ENCODE peak calls at places on chromosomes 11 and 22, in five cellular contexts. T is sigmoid colon, Y is left ventricle myocardium inferior, H is HepG2, N is hypothalamus. V is an unnamed sample.

GRCh38 chr22:28283025-28283654 is 364.1 kb upstream of the PITPNB start:
- DNase-seq in T (peak), Y (no peak), H (no peak), N (no peak), V (no peak)

GRCh38 chr22:44088976-44089570 is 65.0 kb downstream of the PARVB start:
- DNase-seq in T (peak), Y (peak), H (no peak), N (no peak), V (peak)

GRCh38 chr22:30858976-30859713 is 109.4 kb downstream of the MORC2 start:
- DNase-seq in T (no peak), Y (no peak), H (no peak), N (no peak), V (no peak)

GRCh38 chr22:32591620-32592019 is 117.0 kb downstream of the FBXO7 start:
- DNase-seq in T (no peak), Y (no peak), H (no peak), N (no peak), V (no peak)

GRCh38 chr11:62370743-62371440 is 33.6 kb downstream of the ASRGL1 start:
- DNase-seq in T (no peak), Y (no peak), H (no peak), N (no peak), V (no peak)

GRCh38 chr11:92916299-92916698 is 53.2 kb upstream of the MTNR1B start:
- DNase-seq in T (no peak), Y (no peak), H (no peak), N (no peak), V (no peak)

GRCh38 chr22:31883989-31884388 is 60.3 kb upstream of the YWHAH start:
- DNase-seq in T (no peak), Y (no peak), H (no peak), N (no peak), V (no peak)

GRCh38 chr11:29321293-29322132 is 695.3 kb downstream of the KCNA4 start:
- DNase-seq in T (no peak), Y (no peak), H (peak), N (no peak), V (no peak)

GRCh38 chr11:67118059-67118766 is 850 bp upstream of the KDM2A start:
- DNase-seq in T (peak), Y (peak), H (no peak), N (no peak), V (no peak)

GRCh38 chr11:44766112-44766971 is 39.6 kb downstream of the TSPAN18 start:
- DNase-seq in T (no peak), Y (peak), H (no peak), N (no peak), V (no peak)

GRCh38 chr22:22552630-22553029 is 6.4 kb downstream of the PRAME start:
- DNase-seq in T (no peak), Y (no peak), H (peak), N (no peak), V (no peak)

GRCh38 chr11:85619497-85619896 is 7.6 kb downstream of the DLG2 start:
- DNase-seq in T (no peak), Y (no peak), H (no peak), N (no peak), V (no peak)

GRCh38 chr11:70381350-70381749 is 17.0 kb upstream of the CTTN start:
- DNase-seq in T (peak), Y (no peak), H (no peak), N (no peak), V (no peak)

GRCh38 chr11:66579017-66579606 is 10.7 kb upstream of the CTSF start:
- DNase-seq in T (peak), Y (peak), H (peak), N (peak), V (peak)

GRCh38 chr22:50318698-50319411 is 8.0 kb downstream of the DENND6B start:
- DNase-seq in T (no peak), Y (no peak), H (no peak), N (no peak), V (no peak)

GRCh38 chr11:71463331-71464211 is 10.6 kb downstream of the NADSYN1 start:
- DNase-seq in T (peak), Y (no peak), H (no peak), N (no peak), V (no peak)

GRCh38 chr22:37525073-37525745 is 6.0 kb upstream of the CARD10 start:
- DNase-seq in T (no peak), Y (no peak), H (no peak), N (no peak), V (no peak)

GRCh38 chr11:35165416-35166368 is 26.7 kb downstream of the CD44 start:
- DNase-seq in T (no peak), Y (no peak), H (no peak), N (no peak), V (no peak)

GRCh38 chr11:65112551-65113360 is 1.1 kb downstream of the TM7SF2 start:
- DNase-seq in T (peak), Y (peak), H (peak), N (peak), V (peak)

GRCh38 chr11:96217206-96217605 is 125.8 kb downstream of the MAML2 start:
- DNase-seq in T (no peak), Y (no peak), H (no peak), N (no peak), V (no peak)

GRCh38 chr11:3222941-3223905 is 4.6 kb upstream of the MRGPRG start:
- DNase-seq in T (no peak), Y (no peak), H (no peak), N (no peak), V (no peak)

GRCh38 chr22:20579273-20580120 is 72.1 kb downstream of the MED15 start:
- DNase-seq in T (no peak), Y (peak), H (no peak), N (no peak), V (no peak)

GRCh38 chr11:18490319-18490718 is 34.7 kb downstream of the LDHAL6A start:
- DNase-seq in T (no peak), Y (no peak), H (no peak), N (no peak), V (no peak)

GRCh38 chr22:40463727-40464126 is 93.3 kb downstream of the SGSM3 start:
- DNase-seq in T (no peak), Y (no peak), H (no peak), N (no peak), V (no peak)

GRCh38 chr11:1181420-1181819 is 23.7 kb downstream of the MUC5AC start:
- DNase-seq in T (no peak), Y (no peak), H (no peak), N (no peak), V (no peak)

GRCh38 chr11:118306556-118306955 is 2.0 kb downstream of the CD3E start:
- DNase-seq in T (no peak), Y (no peak), H (no peak), N (no peak), V (no peak)

GRCh38 chr11:9787981-9788521 is 124.2 kb downstream of the SWAP70 start:
- DNase-seq in T (peak), Y (peak), H (no peak), N (no peak), V (no peak)

GRCh38 chr22:18998998-18999397 is 62.9 kb upstream of the PRODH start:
- DNase-seq in T (no peak), Y (no peak), H (no peak), N (no peak), V (no peak)

GRCh38 chr22:20741634-20742581 is 32.0 kb upstream of the SERPIND1 start:
- DNase-seq in T (no peak), Y (no peak), H (peak), N (no peak), V (no peak)

GRCh38 chr11:114604179-114604813 is 8.7 kb upstream of the NXPE4 start:
- DNase-seq in T (no peak), Y (no peak), H (no peak), N (no peak), V (no peak)